ENCODE peak calls at places on chromosome 14, in ten cellular contexts. One of them, this sample, is unnamed.

GRCh38 chr14:91985521-91986255 is 38.2 kb upstream of the FBLN5 start:
- DNase-seq in neural progenitor cell: no peak
- DNase-seq in astrocyte of the cerebellum: no peak
- DNase-seq in lung: no peak
- DNase-seq in stomach: no peak
- DNase-seq in HepG2: no peak
- DNase-seq in fibroblast of pulmonary artery: peak
- DNase-seq in lower lobe of right lung: no peak
- DNase-seq in uterus: no peak
- DNase-seq in cardiac fibroblast: peak
- DNase-seq in this sample: no peak

GRCh38 chr14:94363171-94363624 is 25.2 kb downstream of the SERPINA1 start:
- DNase-seq in lung: no peak
- DNase-seq in stomach: no peak
- DNase-seq in cardiac fibroblast: no peak
- DNase-seq in fibroblast of pulmonary artery: no peak
- DNase-seq in uterus: no peak
- DNase-seq in lower lobe of right lung: no peak
- DNase-seq in astrocyte of the cerebellum: no peak
- DNase-seq in HepG2: no peak
- DNase-seq in neural progenitor cell: no peak
- DNase-seq in this sample: no peak

GRCh38 chr14:74442757-74443156 is 16.7 kb upstream of the SYNDIG1L start:
- DNase-seq in neural progenitor cell: no peak
- DNase-seq in fibroblast of pulmonary artery: no peak
- DNase-seq in astrocyte of the cerebellum: no peak
- DNase-seq in HepG2: no peak
- DNase-seq in lower lobe of right lung: no peak
- DNase-seq in stomach: no peak
- DNase-seq in cardiac fibroblast: no peak
- DNase-seq in uterus: no peak
- DNase-seq in lung: no peak
- DNase-seq in this sample: no peak

GRCh38 chr14:99566009-99566389 is 38.0 kb downstream of the CCDC85C start:
- DNase-seq in cardiac fibroblast: no peak
- DNase-seq in lower lobe of right lung: no peak
- DNase-seq in astrocyte of the cerebellum: no peak
- DNase-seq in stomach: peak
- DNase-seq in neural progenitor cell: no peak
- DNase-seq in lung: no peak
- DNase-seq in uterus: no peak
- DNase-seq in HepG2: no peak
- DNase-seq in fibroblast of pulmonary artery: no peak
- DNase-seq in this sample: no peak

GRCh38 chr14:53190938-53191337 is 37.8 kb upstream of the DDHD1 start:
- DNase-seq in HepG2: no peak
- DNase-seq in lower lobe of right lung: no peak
- DNase-seq in astrocyte of the cerebellum: no peak
- DNase-seq in fibroblast of pulmonary artery: peak
- DNase-seq in stomach: no peak
- DNase-seq in lung: no peak
- DNase-seq in cardiac fibroblast: peak
- DNase-seq in uterus: no peak
- DNase-seq in neural progenitor cell: no peak
- DNase-seq in this sample: no peak

GRCh38 chr14:76710093-76711010 is 50.9 kb upstream of the VASH1 start:
- DNase-seq in stomach: no peak
- DNase-seq in neural progenitor cell: peak
- DNase-seq in astrocyte of the cerebellum: peak
- DNase-seq in cardiac fibroblast: peak
- DNase-seq in fibroblast of pulmonary artery: peak
- DNase-seq in lower lobe of right lung: no peak
- DNase-seq in HepG2: peak
- DNase-seq in lung: no peak
- DNase-seq in uterus: no peak
- DNase-seq in this sample: no peak

GRCh38 chr14:58151264-58151700 is 731 bp downstream of the ARMH4 start:
- DNase-seq in astrocyte of the cerebellum: no peak
- DNase-seq in cardiac fibroblast: peak
- DNase-seq in neural progenitor cell: no peak
- DNase-seq in lower lobe of right lung: no peak
- DNase-seq in uterus: no peak
- DNase-seq in lung: no peak
- DNase-seq in HepG2: peak
- DNase-seq in stomach: no peak
- DNase-seq in fibroblast of pulmonary artery: peak
- DNase-seq in this sample: no peak

GRCh38 chr14:30779210-30779609 is 95.1 kb upstream of the COCH start:
- DNase-seq in HepG2: no peak
- DNase-seq in lung: no peak
- DNase-seq in cardiac fibroblast: no peak
- DNase-seq in astrocyte of the cerebellum: no peak
- DNase-seq in uterus: no peak
- DNase-seq in stomach: no peak
- DNase-seq in lower lobe of right lung: no peak
- DNase-seq in neural progenitor cell: no peak
- DNase-seq in fibroblast of pulmonary artery: peak
- DNase-seq in this sample: peak

GRCh38 chr14:92986254-92987147 is 63.6 kb downstream of the CHGA start:
- DNase-seq in astrocyte of the cerebellum: peak
- DNase-seq in stomach: peak
- DNase-seq in fibroblast of pulmonary artery: peak
- DNase-seq in uterus: no peak
- DNase-seq in HepG2: peak
- DNase-seq in neural progenitor cell: no peak
- DNase-seq in cardiac fibroblast: peak
- DNase-seq in lung: peak
- DNase-seq in lower lobe of right lung: peak
- DNase-seq in this sample: no peak

GRCh38 chr14:106436310-106436905 is 910.0 kb downstream of the TMEM121 start:
- DNase-seq in HepG2: no peak
- DNase-seq in fibroblast of pulmonary artery: no peak
- DNase-seq in lower lobe of right lung: peak
- DNase-seq in lung: peak
- DNase-seq in astrocyte of the cerebellum: no peak
- DNase-seq in neural progenitor cell: no peak
- DNase-seq in uterus: no peak
- DNase-seq in cardiac fibroblast: no peak
- DNase-seq in stomach: no peak
- DNase-seq in this sample: no peak

GRCh38 chr14:25375639-25376038 is 325.7 kb upstream of the STXBP6 start:
- DNase-seq in lower lobe of right lung: no peak
- DNase-seq in neural progenitor cell: no peak
- DNase-seq in stomach: no peak
- DNase-seq in uterus: no peak
- DNase-seq in cardiac fibroblast: no peak
- DNase-seq in HepG2: no peak
- DNase-seq in fibroblast of pulmonary artery: no peak
- DNase-seq in astrocyte of the cerebellum: no peak
- DNase-seq in lung: no peak
- DNase-seq in this sample: no peak

DNA sequence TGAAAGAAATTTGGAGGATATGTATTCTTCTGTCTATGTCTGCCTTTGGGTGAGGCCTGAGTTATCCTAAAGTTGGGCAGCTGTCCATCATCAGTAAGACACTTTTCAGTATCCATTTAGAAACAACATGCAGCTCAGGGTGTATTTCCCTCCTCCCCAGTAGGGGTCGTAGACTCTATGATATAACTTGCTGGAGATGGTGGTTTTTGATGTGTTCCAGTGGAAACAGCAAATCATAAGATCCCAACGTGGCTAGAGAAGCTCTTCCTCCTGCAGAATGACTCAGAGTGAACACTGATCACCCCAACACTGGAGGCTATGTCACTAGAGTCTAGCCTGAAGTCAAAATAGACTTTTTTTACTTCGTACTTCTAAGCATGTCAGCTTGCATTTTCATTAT is 331.6 kb upstream of the STXBP6 start:
- DNase-seq in stomach: no peak
- DNase-seq in HepG2: peak
- DNase-seq in fibroblast of pulmonary artery: peak
- DNase-seq in astrocyte of the cerebellum: no peak
- DNase-seq in lower lobe of right lung: no peak
- DNase-seq in neural progenitor cell: peak
- DNase-seq in cardiac fibroblast: no peak
- DNase-seq in lung: no peak
- DNase-seq in uterus: no peak
- DNase-seq in this sample: no peak
- TF ChIP-seq CTCF in stomach: no peak
- TF ChIP-seq CTCF in HepG2: peak
- TF ChIP-seq CTCF in fibroblast of pulmonary artery: peak
- TF ChIP-seq CTCF in astrocyte of the cerebellum: no peak
- TF ChIP-seq CTCF in lower lobe of right lung: no peak
- TF ChIP-seq CTCF in neural progenitor cell: peak
- TF ChIP-seq CTCF in cardiac fibroblast: no peak
- TF ChIP-seq CTCF in lung: no peak
- TF ChIP-seq CTCF in uterus: no peak
- TF ChIP-seq CTCF in this sample: no peak

GRCh38 chr14:54727929-54728328 is 161.0 kb downstream of the SAMD4A start:
- DNase-seq in neural progenitor cell: no peak
- DNase-seq in uterus: peak
- DNase-seq in astrocyte of the cerebellum: no peak
- DNase-seq in lung: no peak
- DNase-seq in fibroblast of pulmonary artery: no peak
- DNase-seq in cardiac fibroblast: no peak
- DNase-seq in lower lobe of right lung: no peak
- DNase-seq in HepG2: no peak
- DNase-seq in stomach: no peak
- DNase-seq in this sample: peak

GRCh38 chr14:54735424-54735823 is 167.2 kb downstream of the GCH1 start:
- DNase-seq in fibroblast of pulmonary artery: no peak
- DNase-seq in astrocyte of the cerebellum: no peak
- DNase-seq in neural progenitor cell: no peak
- DNase-seq in cardiac fibroblast: no peak
- DNase-seq in lower lobe of right lung: no peak
- DNase-seq in uterus: no peak
- DNase-seq in lung: no peak
- DNase-seq in HepG2: no peak
- DNase-seq in stomach: no peak
- DNase-seq in this sample: no peak

GRCh38 chr14:54728700-54729527 is 162.0 kb downstream of the SAMD4A start:
- DNase-seq in HepG2: no peak
- DNase-seq in fibroblast of pulmonary artery: peak
- DNase-seq in lower lobe of right lung: no peak
- DNase-seq in uterus: no peak
- DNase-seq in astrocyte of the cerebellum: no peak
- DNase-seq in lung: no peak
- DNase-seq in cardiac fibroblast: peak
- DNase-seq in neural progenitor cell: no peak
- DNase-seq in stomach: no peak
- DNase-seq in this sample: peak

GRCh38 chr14:54725998-54726397 is 159.1 kb downstream of the SAMD4A start:
- DNase-seq in lower lobe of right lung: no peak
- DNase-seq in stomach: no peak
- DNase-seq in uterus: no peak
- DNase-seq in HepG2: no peak
- DNase-seq in fibroblast of pulmonary artery: no peak
- DNase-seq in lung: no peak
- DNase-seq in cardiac fibroblast: no peak
- DNase-seq in astrocyte of the cerebellum: no peak
- DNase-seq in neural progenitor cell: no peak
- DNase-seq in this sample: no peak

GRCh38 chr14:54730156-54730961 is 163.4 kb downstream of the SAMD4A start:
- DNase-seq in astrocyte of the cerebellum: peak
- DNase-seq in lung: no peak
- DNase-seq in fibroblast of pulmonary artery: peak
- DNase-seq in stomach: no peak
- DNase-seq in lower lobe of right lung: no peak
- DNase-seq in HepG2: no peak
- DNase-seq in neural progenitor cell: no peak
- DNase-seq in cardiac fibroblast: peak
- DNase-seq in uterus: no peak
- DNase-seq in this sample: peak
- H3K4me3 ChIP-seq in astrocyte of the cerebellum: no peak
- H3K4me3 ChIP-seq in lung: no peak
- H3K4me3 ChIP-seq in fibroblast of pulmonary artery: peak
- H3K4me3 ChIP-seq in stomach: no peak
- H3K4me3 ChIP-seq in lower lobe of right lung: no peak
- H3K4me3 ChIP-seq in HepG2: no peak
- H3K4me3 ChIP-seq in neural progenitor cell: no peak
- H3K4me3 ChIP-seq in cardiac fibroblast: no peak
- H3K4me3 ChIP-seq in uterus: no peak
- H3K4me3 ChIP-seq in this sample: peak

GRCh38 chr14:51921026-51921425 is 60.6 kb downstream of the GNG2 start:
- DNase-seq in stomach: no peak
- DNase-seq in fibroblast of pulmonary artery: no peak
- DNase-seq in HepG2: no peak
- DNase-seq in neural progenitor cell: no peak
- DNase-seq in cardiac fibroblast: no peak
- DNase-seq in lower lobe of right lung: no peak
- DNase-seq in astrocyte of the cerebellum: no peak
- DNase-seq in uterus: no peak
- DNase-seq in lung: no peak
- DNase-seq in this sample: no peak
- TF ChIP-seq CTCF in stomach: no peak
- TF ChIP-seq CTCF in fibroblast of pulmonary artery: no peak
- TF ChIP-seq CTCF in HepG2: no peak
- TF ChIP-seq CTCF in neural progenitor cell: no peak
- TF ChIP-seq CTCF in cardiac fibroblast: no peak
- TF ChIP-seq CTCF in lower lobe of right lung: no peak
- TF ChIP-seq CTCF in astrocyte of the cerebellum: no peak
- TF ChIP-seq CTCF in uterus: no peak
- TF ChIP-seq CTCF in lung: no peak
- TF ChIP-seq CTCF in this sample: no peak

GRCh38 chr14:105411017-105411941 is 8.3 kb upstream of the MTA1 start:
- DNase-seq in lung: no peak
- DNase-seq in astrocyte of the cerebellum: no peak
- DNase-seq in fibroblast of pulmonary artery: peak
- DNase-seq in stomach: peak
- DNase-seq in cardiac fibroblast: peak
- DNase-seq in HepG2: no peak
- DNase-seq in lower lobe of right lung: peak
- DNase-seq in neural progenitor cell: peak
- DNase-seq in uterus: no peak
- DNase-seq in this sample: no peak

GRCh38 chr14:105411985-105412767 is 7.5 kb upstream of the MTA1 start:
- DNase-seq in stomach: no peak
- DNase-seq in astrocyte of the cerebellum: no peak
- DNase-seq in HepG2: no peak
- DNase-seq in neural progenitor cell: no peak
- DNase-seq in fibroblast of pulmonary artery: no peak
- DNase-seq in uterus: no peak
- DNase-seq in cardiac fibroblast: no peak
- DNase-seq in lung: no peak
- DNase-seq in lower lobe of right lung: no peak
- DNase-seq in this sample: no peak

GRCh38 chr14:105409379-105409778 is 10.2 kb upstream of the MTA1 start:
- DNase-seq in astrocyte of the cerebellum: no peak
- DNase-seq in lower lobe of right lung: peak
- DNase-seq in fibroblast of pulmonary artery: no peak
- DNase-seq in lung: no peak
- DNase-seq in cardiac fibroblast: no peak
- DNase-seq in HepG2: no peak
- DNase-seq in uterus: no peak
- DNase-seq in stomach: no peak
- DNase-seq in neural progenitor cell: no peak
- DNase-seq in this sample: no peak

GRCh38 chr14:105408592-105408991 is 10.3 kb downstream of the TEX22 start:
- DNase-seq in uterus: no peak
- DNase-seq in lower lobe of right lung: no peak
- DNase-seq in lung: no peak
- DNase-seq in astrocyte of the cerebellum: no peak
- DNase-seq in neural progenitor cell: no peak
- DNase-seq in fibroblast of pulmonary artery: no peak
- DNase-seq in cardiac fibroblast: no peak
- DNase-seq in stomach: no peak
- DNase-seq in HepG2: no peak
- DNase-seq in this sample: no peak

GRCh38 chr14:105410642-105411016 is 9.0 kb upstream of the MTA1 start:
- DNase-seq in astrocyte of the cerebellum: no peak
- DNase-seq in fibroblast of pulmonary artery: no peak
- DNase-seq in stomach: no peak
- DNase-seq in neural progenitor cell: no peak
- DNase-seq in lower lobe of right lung: no peak
- DNase-seq in lung: no peak
- DNase-seq in cardiac fibroblast: no peak
- DNase-seq in HepG2: no peak
- DNase-seq in uterus: no peak
- DNase-seq in this sample: no peak
- H3K4me3 ChIP-seq in astrocyte of the cerebellum: peak
- H3K4me3 ChIP-seq in fibroblast of pulmonary artery: no peak
- H3K4me3 ChIP-seq in stomach: peak
- H3K4me3 ChIP-seq in neural progenitor cell: peak
- H3K4me3 ChIP-seq in lower lobe of right lung: peak
- H3K4me3 ChIP-seq in lung: no peak
- H3K4me3 ChIP-seq in cardiac fibroblast: no peak
- H3K4me3 ChIP-seq in HepG2: peak
- H3K4me3 ChIP-seq in uterus: no peak
- H3K4me3 ChIP-seq in this sample: no peak